ENCODE peak calls at places on chromosome 14, in four cellular contexts. H is amniotic epithelial cell, R is HEK293T, S is nephron progenitor cell. B is an unnamed sample.

GRCh38 chr14:28344381-28344780 is 422.2 kb upstream of the FOXG1 start:
- DNase-seq in H (no peak), R (no peak), S (no peak), B (no peak)

GRCh38 chr14:72892103-72892878 is 1.6 kb downstream of the DPF3 start:
- DNase-seq in S (peak; percentile 64), R (peak; percentile 34), H (peak; percentile 28), B (no peak)

GRCh38 chr14:54446201-54446693 is 5.1 kb upstream of the CNIH1 start:
- DNase-seq in H (peak; percentile 88), S (no peak), R (no peak), B (no peak)

GRCh38 chr14:95562892-95563685 is 28.2 kb downstream of the GLRX5 start:
- DNase-seq in H (peak; percentile 59), S (no peak), R (no peak), B (no peak)

GRCh38 chr14:55715889-55716288 is 135.9 kb downstream of the KTN1 start:
- DNase-seq in H (peak; percentile 91), S (no peak), R (no peak), B (no peak)

GRCh38 chr14:70257526-70257925 is 68.8 kb upstream of the SLC8A3 start:
- DNase-seq in S (no peak), H (no peak), R (peak; percentile 20), B (no peak)

GRCh38 chr14:22796087-22796707 is 19.0 kb downstream of the SLC7A7 start:
- DNase-seq in H (no peak), R (no peak), S (no peak), B (no peak)

GRCh38 chr14:95273041-95273978 is 46.4 kb downstream of the CLMN start:
- DNase-seq in S (no peak), R (no peak), H (peak; percentile 70), B (no peak)

GRCh38 chr14:23436327-23437141 is 1.1 kb upstream of the MYH7 start:
- DNase-seq in H (peak; percentile 3), R (no peak), S (peak; percentile 30), B (no peak)

GRCh38 chr14:95784137-95784536 is 70.2 kb upstream of the TCL1A start:
- DNase-seq in S (peak; percentile 66), R (peak; percentile 34), H (peak; percentile 3), B (peak; percentile 58)

GRCh38 chr14:95490727-95491451 is 25.6 kb downstream of the SYNE3 start:
- DNase-seq in R (no peak), S (no peak), H (no peak), B (no peak)

GRCh38 chr14:94770251-94770749 is 387 bp upstream of the GSC start:
- DNase-seq in S (no peak), H (peak; percentile 29), R (no peak), B (no peak)

B was measured in neuronal stem cell.